ENCODE peak calls at places on chromosomes 6 and 20, in four cellular contexts. X, S, I and C are unnamed samples.

GRCh38 chr6:89597988-89598387 is 40.6 kb downstream of the LYRM2 start:
- DNase-seq in X (peak; percentile 90), S (no peak), I (peak; percentile 54), C (no peak)

GRCh38 chr6:109186012-109186411 is 90.7 kb downstream of the CEP57L1 start:
- DNase-seq in X (peak; percentile 69), S (no peak), I (no peak), C (no peak)

GRCh38 chr6:158057213-158057987 is 75.7 kb downstream of the SYNJ2 start:
- DNase-seq in X (no peak), S (no peak), I (no peak), C (no peak)

GRCh38 chr6:70124882-70125535 is 177.9 kb downstream of the COL9A1 start:
- DNase-seq in X (no peak), S (no peak), I (no peak), C (no peak)

GRCh38 chr6:142378138-142378875 is 76.5 kb downstream of the ADGRG6 start:
- DNase-seq in X (peak; percentile 78), S (no peak), I (peak; percentile 16), C (no peak)

GRCh38 chr6:135920689-135921088 is 69.2 kb downstream of the PDE7B start:
- DNase-seq in X (no peak), S (no peak), I (no peak), C (no peak)

GRCh38 chr6:135254471-135254870 is 73.4 kb downstream of the MYB start:
- DNase-seq in X (no peak), S (no peak), I (no peak), C (no peak)

GRCh38 chr6:100176321-100176950 is 182.4 kb upstream of the MCHR2 start:
- DNase-seq in X (peak; percentile 64), S (no peak), I (peak; percentile 57), C (no peak)

GRCh38 chr6:165663283-165663735 is 268 bp upstream of the PDE10A start:
- DNase-seq in X (peak; percentile 63), S (no peak), I (peak; percentile 70), C (no peak)

GRCh38 chr20:25120920-25121319 is 39.0 kb upstream of the VSX1 start:
- DNase-seq in X (no peak), S (no peak), I (no peak), C (no peak)

GRCh38 chr6:170388113-170388512 is 81.6 kb downstream of the FAM120B start:
- DNase-seq in X (no peak), S (no peak), I (no peak), C (no peak)

GRCh38 chr6:170393033-170393432 is 86.5 kb downstream of the FAM120B start:
- DNase-seq in X (no peak), S (no peak), I (no peak), C (no peak)

GRCh38 chr6:170394980-170395379 is 88.4 kb downstream of the FAM120B start:
- DNase-seq in X (no peak), S (no peak), I (no peak), C (no peak)

GRCh38 chr6:170393807-170394399 is 87.3 kb downstream of the FAM120B start:
- DNase-seq in X (no peak), S (no peak), I (no peak), C (no peak)
- H3K36me3 ChIP-seq in X (peaks cover 1% of the 10 kb centered on the region), S (peaks cover 72% of the 10 kb centered on the region), I (peaks cover 3% of the 10 kb centered on the region), C (peaks cover 65% of the 10 kb centered on the region)

DNA sequence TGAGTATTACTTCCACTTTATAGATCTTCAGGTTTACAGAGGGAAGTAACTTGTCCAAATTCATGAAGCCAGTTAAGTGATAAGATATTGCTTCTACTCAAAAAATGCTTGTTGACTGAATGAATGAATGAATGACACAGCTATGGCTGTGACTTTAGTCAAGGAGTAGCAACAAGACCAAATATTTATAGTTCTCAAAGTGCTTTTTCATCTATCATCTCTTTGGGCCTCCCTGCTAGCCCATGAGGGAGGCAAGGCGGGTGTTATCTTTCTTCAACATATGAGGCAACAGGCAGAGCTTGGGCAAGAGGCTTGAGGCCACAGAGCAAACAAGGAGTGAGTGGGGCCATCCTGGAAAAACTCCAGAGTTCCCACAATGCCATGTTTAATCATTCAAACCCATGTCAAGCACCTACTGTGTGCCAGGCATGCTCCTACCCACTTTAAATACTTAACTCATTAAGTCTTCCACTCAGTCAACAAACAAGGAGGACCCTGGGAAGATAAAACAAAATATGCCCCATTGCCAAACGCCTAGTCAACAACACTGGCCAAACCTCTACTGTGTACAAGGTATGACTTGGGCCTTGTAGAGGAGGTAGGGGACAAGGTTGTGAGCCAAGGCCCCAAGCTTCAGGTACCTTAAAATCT is 15.9 kb downstream of the BCL2L1 start:
- DNase-seq in X (no peak), S (no peak), I (no peak), C (no peak)
- H3K36me3 ChIP-seq in X (no peaks in the 10 kb centered on the region), S (peaks cover 17% of the 10 kb centered on the region), I (peaks cover 4% of the 10 kb centered on the region), C (peaks cover 25% of the 10 kb centered on the region)

GRCh38 chr6:159777240-159777904 is 12.0 kb downstream of the TCP1 start:
- DNase-seq in X (no peak), S (no peak), I (no peak), C (no peak)
- H3K36me3 ChIP-seq in X (peaks cover 12% of the 10 kb centered on the region), S (peaks cover 51% of the 10 kb centered on the region), I (peaks cover 84% of the 10 kb centered on the region), C (peaks cover 59% of the 10 kb centered on the region)

GRCh38 chr20:63660622-63661021 is 2.5 kb downstream of the RTEL1 start:
- DNase-seq in X (no peak), S (no peak), I (no peak), C (no peak)

GRCh38 chr20:63662813-63663189 is 4.7 kb downstream of the RTEL1 start:
- DNase-seq in X (no peak), S (no peak), I (no peak), C (no peak)

GRCh38 chr20:63661959-63662812 is 4.1 kb downstream of the RTEL1 start:
- DNase-seq in X (no peak), S (no peak), I (no peak), C (no peak)

GRCh38 chr20:63659370-63659769 is 1.3 kb downstream of the RTEL1 start:
- DNase-seq in X (peak; percentile 37), S (peak; percentile 77), I (no peak), C (no peak)

DNA sequence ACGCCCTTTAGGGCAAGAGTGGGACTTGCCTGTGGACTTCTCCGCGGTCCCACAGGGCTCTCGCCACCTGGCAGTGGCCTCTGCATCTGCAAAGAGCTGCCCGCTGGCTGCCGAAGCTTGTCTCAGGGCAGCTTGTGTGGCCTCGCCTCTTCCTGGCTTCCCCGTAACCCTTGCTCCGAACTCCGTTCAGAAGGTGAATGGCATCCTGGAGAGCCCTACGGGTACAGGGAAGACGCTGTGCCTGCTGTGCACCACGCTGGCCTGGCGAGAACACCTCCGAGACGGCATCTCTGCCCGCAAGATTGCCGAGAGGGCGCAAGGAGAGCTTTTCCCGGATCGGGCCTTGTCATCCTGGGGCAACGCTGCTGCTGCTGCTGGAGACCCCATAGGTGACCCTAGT is 3.0 kb downstream of the RTEL1 start:
- DNase-seq in X (no peak), S (no peak), I (no peak), C (no peak)
- H3K36me3 ChIP-seq in X (peaks cover 2% of the 10 kb centered on the region), S (peaks cover 39% of the 10 kb centered on the region), I (no peaks in the 10 kb centered on the region), C (peaks cover 28% of the 10 kb centered on the region)

DNA sequence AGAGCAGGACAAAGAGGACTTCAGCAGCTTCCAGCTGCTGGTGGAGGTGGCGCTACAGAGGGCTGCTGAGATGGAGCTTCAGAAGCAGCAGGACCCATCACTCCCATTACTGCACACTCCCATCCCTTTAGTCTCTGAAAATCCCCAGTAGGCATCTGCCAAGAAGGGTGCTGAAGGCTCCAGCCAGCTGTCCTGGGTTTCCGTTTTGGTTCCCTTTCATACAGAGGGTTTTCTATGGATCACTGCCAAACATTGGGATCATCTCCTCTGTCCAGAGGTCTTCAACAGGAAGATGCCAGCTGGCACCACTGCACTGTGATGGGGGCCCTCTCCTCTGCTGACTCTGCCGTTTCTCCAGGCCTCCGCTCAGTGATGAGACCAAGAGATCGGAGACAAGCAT is 14.3 kb upstream of the RAB5IF start:
- DNase-seq in X (no peak), S (no peak), I (no peak), C (no peak)
- H3K36me3 ChIP-seq in X (peaks cover 1% of the 10 kb centered on the region), S (peaks cover 6% of the 10 kb centered on the region), I (peaks cover 10% of the 10 kb centered on the region), C (no peaks in the 10 kb centered on the region)

DNA sequence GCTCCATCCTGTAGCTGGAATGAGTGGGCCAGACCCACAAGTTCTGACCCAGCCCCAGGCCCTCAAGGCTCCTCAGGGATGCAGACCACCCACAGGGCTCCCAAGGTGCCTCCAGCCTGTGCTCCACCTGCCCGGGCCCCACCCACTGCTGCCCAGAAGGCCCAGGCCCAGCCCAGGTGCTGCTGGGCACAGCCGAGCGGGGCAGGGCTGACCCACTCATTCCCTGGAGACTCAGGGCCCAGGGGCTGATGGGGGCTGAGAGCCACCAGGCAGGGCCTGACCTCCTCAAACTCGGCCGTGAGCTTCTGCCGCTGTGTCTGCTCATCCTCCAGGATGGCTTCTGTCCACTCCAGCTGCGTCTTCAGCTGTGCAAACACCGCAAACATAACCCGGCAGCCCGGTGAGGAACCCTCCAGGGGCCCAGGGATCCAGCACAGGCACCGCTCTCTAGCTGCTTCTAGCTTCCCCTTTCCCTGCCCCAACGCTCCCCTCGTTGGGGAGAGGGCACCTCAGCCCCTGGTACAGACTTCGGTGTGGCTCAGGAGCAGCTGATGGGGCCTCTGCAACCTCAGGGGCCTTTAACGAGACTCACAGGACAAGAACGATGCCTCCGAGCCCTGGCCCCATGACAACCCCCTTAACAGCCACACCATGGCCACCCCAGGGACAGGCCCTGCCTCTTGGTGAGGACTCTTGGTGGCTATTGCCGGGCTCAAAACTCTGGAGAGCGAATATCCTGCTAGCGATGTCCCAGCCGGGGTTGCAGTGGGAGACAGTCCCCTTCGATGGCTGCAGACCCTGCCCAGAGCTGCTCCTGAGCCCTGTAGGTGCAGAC is 46.0 kb downstream of the DSTN start:
- DNase-seq in X (no peak), S (peak; percentile 76), I (no peak), C (no peak)
- H3K36me3 ChIP-seq in X (peaks cover 23% of the 10 kb centered on the region), S (peaks cover 65% of the 10 kb centered on the region), I (peaks cover 8% of the 10 kb centered on the region), C (peaks cover 22% of the 10 kb centered on the region)

GRCh38 chr20:32427996-32428395 is 69.9 kb downstream of the ASXL1 start:
- DNase-seq in X (no peak), S (no peak), I (no peak), C (no peak)
- H3K36me3 ChIP-seq in X (peaks cover 10% of the 10 kb centered on the region), S (peaks cover 51% of the 10 kb centered on the region), I (peaks cover 12% of the 10 kb centered on the region), C (peaks cover 57% of the 10 kb centered on the region)

GRCh38 chr6:107523794-107524193 is 33.9 kb downstream of the SOBP start:
- DNase-seq in X (no peak), S (no peak), I (no peak), C (no peak)
- H3K36me3 ChIP-seq in X (no peaks in the 10 kb centered on the region), S (no peaks in the 10 kb centered on the region), I (no peaks in the 10 kb centered on the region), C (no peaks in the 10 kb centered on the region)

GRCh38 chr20:21361266-21361665 is 36.1 kb downstream of the NKX2-4 start:
- DNase-seq in X (no peak), S (no peak), I (no peak), C (no peak)
- H3K36me3 ChIP-seq in X (peaks cover 11% of the 10 kb centered on the region), S (peaks cover 38% of the 10 kb centered on the region), I (peaks cover 28% of the 10 kb centered on the region), C (peaks cover 59% of the 10 kb centered on the region)